ENCODE peak calls at places on chromosomes 7 and 10, in four cellular contexts. One of them, this sample, is unnamed.

GRCh38 chr10:78944658-78945333 is 124.0 kb upstream of the ZMIZ1 start:
- DNase-seq in substantia nigra: no peak
- DNase-seq in KG1: no peak
- DNase-seq in T-helper 9 cell: no peak
- DNase-seq in this sample: no peak

GRCh38 chr10:84008878-84009277 is 130.4 kb upstream of the GHITM start:
- DNase-seq in substantia nigra: no peak
- DNase-seq in KG1: no peak
- DNase-seq in T-helper 9 cell: peak
- DNase-seq in this sample: no peak

GRCh38 chr7:55124989-55125875 is 106.4 kb downstream of the EGFR start:
- DNase-seq in substantia nigra: no peak
- DNase-seq in KG1: no peak
- DNase-seq in T-helper 9 cell: no peak
- DNase-seq in this sample: no peak

GRCh38 chr10:14665304-14665703 is 109.4 kb downstream of the FAM107B start:
- DNase-seq in substantia nigra: no peak
- DNase-seq in KG1: no peak
- DNase-seq in T-helper 9 cell: no peak
- DNase-seq in this sample: no peak

GRCh38 chr7:75599244-75599771 is 107.2 kb downstream of the SPDYE5 start:
- DNase-seq in substantia nigra: peak
- DNase-seq in KG1: no peak
- DNase-seq in T-helper 9 cell: no peak
- DNase-seq in this sample: peak

GRCh38 chr7:159064121-159064815 is 80.4 kb downstream of the VIPR2 start:
- DNase-seq in substantia nigra: no peak
- DNase-seq in KG1: no peak
- DNase-seq in T-helper 9 cell: no peak
- DNase-seq in this sample: no peak

GRCh38 chr7:111364413-111364812 is 197.9 kb downstream of the IMMP2L start:
- DNase-seq in substantia nigra: no peak
- DNase-seq in KG1: no peak
- DNase-seq in T-helper 9 cell: no peak
- DNase-seq in this sample: no peak

GRCh38 chr10:73043766-73044377 is 52.8 kb downstream of the P4HA1 start:
- DNase-seq in substantia nigra: no peak
- DNase-seq in KG1: no peak
- DNase-seq in T-helper 9 cell: no peak
- DNase-seq in this sample: no peak

GRCh38 chr7:137992738-137993394 is 9.0 kb downstream of the CREB3L2 start:
- DNase-seq in substantia nigra: no peak
- DNase-seq in KG1: no peak
- DNase-seq in T-helper 9 cell: no peak
- DNase-seq in this sample: no peak

GRCh38 chr10:88961266-88961665 is 8.7 kb upstream of the ACTA2 start:
- DNase-seq in substantia nigra: no peak
- DNase-seq in KG1: no peak
- DNase-seq in T-helper 9 cell: no peak
- DNase-seq in this sample: no peak

GRCh38 chr7:11570205-11570604 is 261.8 kb downstream of the THSD7A start:
- DNase-seq in substantia nigra: no peak
- DNase-seq in KG1: no peak
- DNase-seq in T-helper 9 cell: no peak
- DNase-seq in this sample: no peak

GRCh38 chr7:7820939-7821338 is 102.5 kb upstream of the RPA3 start:
- DNase-seq in substantia nigra: no peak
- DNase-seq in KG1: peak
- DNase-seq in T-helper 9 cell: no peak
- DNase-seq in this sample: no peak

GRCh38 chr7:20835111-20835750 is 48.5 kb upstream of the SP8 start:
- DNase-seq in substantia nigra: no peak
- DNase-seq in KG1: no peak
- DNase-seq in T-helper 9 cell: no peak
- DNase-seq in this sample: no peak

GRCh38 chr7:127486654-127487053 is 94.1 kb upstream of the ZNF800 start:
- DNase-seq in substantia nigra: no peak
- DNase-seq in KG1: no peak
- DNase-seq in T-helper 9 cell: no peak
- DNase-seq in this sample: no peak

GRCh38 chr10:31549936-31550335 is 230.9 kb downstream of the ZEB1 start:
- DNase-seq in substantia nigra: no peak
- DNase-seq in KG1: no peak
- DNase-seq in T-helper 9 cell: no peak
- DNase-seq in this sample: no peak

GRCh38 chr10:43135064-43135463 is 3.2 kb upstream of the CSGALNACT2 start:
- DNase-seq in substantia nigra: no peak
- DNase-seq in KG1: no peak
- DNase-seq in T-helper 9 cell: no peak
- DNase-seq in this sample: no peak

GRCh38 chr10:59585046-59585700 is 124.5 kb downstream of the SLC16A9 start:
- DNase-seq in substantia nigra: no peak
- DNase-seq in KG1: no peak
- DNase-seq in T-helper 9 cell: no peak
- DNase-seq in this sample: peak